ENCODE peak calls at places on chromosomes 11 and 22, in nine cellular contexts. S is cardiac fibroblast, M is fibroblast of lung, X is fibroblast of the aortic adventitia, G is lower leg skin, N is cardiac muscle cell, J is astrocyte of the spinal cord, I is mesendoderm, O is bronchial epithelial cell. F is an unnamed sample.

GRCh38 chr11:126748097-126748756 is 252.3 kb downstream of the KIRREL3 start:
- DNase-seq in M (no peak), X (no peak), N (no peak), G (no peak), O (no peak), S (no peak), I (no peak), J (peak), F (no peak)

GRCh38 chr22:25368271-25368670 is 148.8 kb downstream of the CRYBB2 start:
- DNase-seq in G (no peak), N (peak), O (peak), M (peak), S (peak), X (peak), I (peak), J (peak), F (no peak)

GRCh38 chr11:74257934-74258553 is 53.4 kb downstream of the P4HA3 start:
- DNase-seq in O (peak), M (peak), I (no peak), G (no peak), S (peak), X (peak), J (peak), N (peak), F (no peak)

GRCh38 chr11:9821008-9821752 is 157.3 kb downstream of the SWAP70 start:
- DNase-seq in G (no peak), X (no peak), N (no peak), S (no peak), J (peak), M (no peak), I (peak), O (peak), F (no peak)

GRCh38 chr22:19547620-19548019 is 23.4 kb upstream of the CLDN5 start:
- DNase-seq in G (no peak), I (no peak), J (no peak), S (no peak), O (no peak), N (no peak), X (no peak), M (no peak), F (no peak)

GRCh38 chr11:122367809-122368231 is 251.8 kb upstream of the BLID start:
- DNase-seq in M (peak), J (peak), X (peak), I (no peak), N (peak), O (peak), S (peak), G (no peak), F (no peak)

GRCh38 chr22:20439928-20440575 is 2.4 kb upstream of the SCARF2 start:
- DNase-seq in G (peak), M (no peak), J (no peak), I (no peak), X (no peak), S (no peak), O (no peak), N (no peak), F (no peak)

GRCh38 chr22:19942071-19942885 is 660 bp upstream of the TXNRD2 start:
- DNase-seq in S (peak), G (no peak), N (peak), O (no peak), I (no peak), X (peak), J (peak), M (peak), F (no peak)

GRCh38 chr22:24066872-24067271 is 55.8 kb downstream of the CABIN1 start:
- DNase-seq in J (no peak), I (no peak), S (no peak), X (no peak), N (no peak), O (no peak), M (no peak), G (no peak), F (peak)

GRCh38 chr22:23245799-23246136 is 65.5 kb downstream of the BCR start:
- DNase-seq in I (no peak), O (peak), N (no peak), X (no peak), G (no peak), M (peak), S (no peak), J (no peak), F (no peak)

GRCh38 chr11:1863352-1864215 is 10.7 kb downstream of the LSP1 start:
- DNase-seq in J (peak), S (peak), M (peak), I (peak), O (peak), X (peak), G (peak), N (peak), F (peak)
- H3K4me3 ChIP-seq in J (no peak), S (no peak), M (peak), I (no peak), O (no peak), X (peak), G (no peak), N (no peak), F (peak)

GRCh38 chr11:13902456-13902855 is 60.1 kb upstream of the SPON1 start:
- DNase-seq in N (no peak), M (no peak), G (no peak), S (no peak), I (no peak), J (no peak), X (no peak), O (no peak), F (no peak)

DNA sequence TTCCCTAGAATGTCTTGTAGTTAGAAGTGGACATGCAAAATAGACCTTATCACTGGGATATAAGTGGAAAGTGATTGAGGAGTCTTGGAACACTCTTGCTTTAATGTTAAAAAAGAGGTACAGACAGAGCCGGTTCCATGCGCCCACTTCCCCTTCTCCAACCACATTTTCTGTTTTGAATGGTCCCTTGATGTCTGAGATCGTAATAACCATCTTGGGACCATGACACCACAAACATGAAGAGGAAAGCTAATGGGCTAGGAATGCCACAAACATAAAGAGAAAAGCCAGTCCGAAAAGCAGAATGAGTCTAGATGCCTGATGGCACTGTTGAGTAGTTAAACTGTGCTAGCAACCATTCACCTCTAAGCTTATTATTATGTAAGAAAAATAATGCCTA is 54.8 kb upstream of the SPON1 start:
- DNase-seq in O (no peak), G (no peak), I (no peak), N (no peak), X (no peak), M (no peak), S (no peak), J (no peak), F (no peak)
- H3K4me3 ChIP-seq in O (no peak), G (no peak), I (no peak), N (no peak), X (no peak), M (no peak), S (no peak), J (no peak), F (no peak)

DNA sequence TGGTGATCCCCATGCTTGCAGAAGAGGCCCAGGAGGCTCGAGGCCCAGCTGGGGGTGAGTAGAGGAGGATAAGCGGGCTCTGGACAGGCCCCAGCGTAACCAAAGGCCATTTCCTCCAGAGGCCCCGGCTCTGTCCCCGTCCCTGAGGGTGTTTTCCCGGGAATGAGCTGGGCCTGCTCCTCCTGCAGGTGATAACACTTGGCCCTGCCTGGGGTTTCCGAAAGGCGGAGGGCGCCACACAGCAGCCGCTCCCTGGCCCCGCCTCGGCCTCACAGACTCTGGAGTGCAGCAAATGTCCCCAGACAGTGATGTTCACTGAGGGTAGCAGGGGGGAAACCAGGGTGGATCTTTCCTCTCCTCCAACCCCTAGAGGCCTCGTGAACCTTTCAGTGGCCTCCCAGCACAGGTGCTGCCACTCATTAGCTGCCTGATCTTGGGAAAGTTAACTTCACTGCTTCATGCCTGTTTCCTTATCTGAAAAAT is 10.5 kb upstream of the MGAT3 start:
- DNase-seq in S (no peak), O (no peak), X (no peak), G (no peak), J (no peak), N (no peak), I (peak), M (no peak), F (no peak)
- H3K4me3 ChIP-seq in S (no peak), O (no peak), X (no peak), G (no peak), J (no peak), N (no peak), I (no peak), M (no peak), F (no peak)

GRCh38 chr22:44493206-44493605 is 4.8 kb downstream of the RTL6 start:
- DNase-seq in M (no peak), O (no peak), G (no peak), N (no peak), J (no peak), X (no peak), S (no peak), I (no peak), F (no peak)
- H3K4me3 ChIP-seq in M (no peak), O (no peak), G (no peak), N (no peak), J (no peak), X (no peak), S (no peak), I (no peak), F (no peak)

GRCh38 chr11:19768197-19768596 is 55.6 kb downstream of the NAV2 start:
- DNase-seq in G (no peak), I (no peak), X (no peak), S (no peak), M (no peak), J (no peak), O (no peak), N (no peak), F (peak)

GRCh38 chr11:19768815-19769214 is 56.2 kb downstream of the NAV2 start:
- DNase-seq in M (no peak), G (no peak), X (no peak), I (no peak), O (no peak), N (no peak), J (no peak), S (no peak), F (no peak)

GRCh38 chr11:19770277-19770676 is 57.6 kb downstream of the NAV2 start:
- DNase-seq in N (no peak), J (no peak), M (no peak), G (no peak), S (no peak), O (no peak), I (no peak), X (no peak), F (peak)

GRCh38 chr11:19767691-19768151 is 55.1 kb downstream of the NAV2 start:
- DNase-seq in N (no peak), S (no peak), G (no peak), I (no peak), M (no peak), X (no peak), O (no peak), J (no peak), F (no peak)

DNA sequence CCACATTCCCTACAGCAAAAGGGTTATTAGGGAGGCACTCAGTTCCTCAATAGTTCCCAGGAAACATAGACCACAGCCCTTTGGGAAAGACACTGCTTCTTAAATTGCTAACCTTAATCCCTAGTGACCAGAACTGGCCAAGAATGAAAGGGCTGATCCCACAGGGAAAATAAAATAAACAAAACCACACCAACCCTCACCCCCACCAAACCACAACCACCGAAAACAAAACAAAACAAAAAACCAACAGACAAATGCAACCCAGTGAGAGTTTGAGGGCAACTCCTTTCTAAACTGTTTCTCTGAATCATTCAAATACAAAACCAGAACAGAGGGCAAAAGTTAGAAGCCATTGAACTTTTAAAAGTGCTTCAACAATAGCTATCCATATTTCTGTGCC is 57.2 kb downstream of the NAV2 start:
- DNase-seq in N (peak), J (peak), O (no peak), X (peak), G (no peak), S (peak), M (peak), I (no peak), F (peak)
- H3K4me3 ChIP-seq in N (no peak), J (no peak), O (no peak), X (no peak), G (no peak), S (no peak), M (no peak), I (no peak), F (no peak)

GRCh38 chr11:66266378-66267038 is 1.9 kb upstream of the RAB1B start:
- DNase-seq in I (no peak), M (no peak), G (no peak), J (no peak), X (no peak), S (no peak), O (no peak), N (no peak), F (no peak)
- H3K4me3 ChIP-seq in I (no peak), M (peak), G (no peak), J (peak), X (peak), S (no peak), O (no peak), N (no peak), F (peak)

GRCh38 chr22:43925433-43926348 is 2.1 kb downstream of the PNPLA3 start:
- DNase-seq in M (no peak), J (no peak), X (no peak), I (peak), O (peak), G (no peak), S (peak), N (peak), F (no peak)
- H3K4me3 ChIP-seq in M (no peak), J (peak), X (no peak), I (no peak), O (no peak), G (no peak), S (peak), N (no peak), F (no peak)

GRCh38 chr11:72702096-72702495 is 27.9 kb upstream of the PDE2A start:
- DNase-seq in G (no peak), X (no peak), S (no peak), N (no peak), O (no peak), I (no peak), J (no peak), M (no peak), F (no peak)
- H3K4me3 ChIP-seq in G (no peak), X (peak), S (no peak), N (no peak), O (no peak), I (no peak), J (no peak), M (no peak), F (peak)

GRCh38 chr11:20762980-20763379 is 93.6 kb downstream of the NELL1 start:
- DNase-seq in J (no peak), S (no peak), I (peak), N (no peak), M (no peak), O (no peak), X (no peak), G (no peak), F (no peak)
- H3K4me3 ChIP-seq in J (no peak), S (no peak), I (no peak), N (no peak), M (no peak), O (no peak), X (no peak), G (no peak), F (no peak)

F was measured in coronary artery.